ENCODE peak calls at places on chromosomes 2 and 18, in seven cellular contexts. C is uterus, K is A549, V is suprapubic skin, T is stomach, F is K562, W is tibial nerve. D is an unnamed sample.

GRCh38 chr2:154623819-154624218 is 74.7 kb upstream of the KCNJ3 start:
- DNase-seq in T (peak), K (peak), W (peak), C (no peak), F (no peak), V (no peak), D (no peak)

GRCh38 chr2:47205576-47206141 is 50.6 kb upstream of the STPG4 start:
- DNase-seq in T (peak), F (peak), V (no peak), C (peak), K (no peak), W (no peak), D (no peak)

GRCh38 chr18:54878057-54878661 is 49.9 kb downstream of the RAB27B start:
- DNase-seq in F (no peak), W (no peak), V (no peak), K (no peak), C (no peak), T (no peak), D (no peak)

GRCh38 chr2:172311921-172312345 is 115.5 kb upstream of the ITGA6 start:
- DNase-seq in T (peak), C (no peak), V (no peak), W (peak), K (no peak), F (no peak), D (no peak)

GRCh38 chr18:6370410-6370809 is 44.3 kb downstream of the L3MBTL4 start:
- DNase-seq in C (no peak), V (no peak), K (no peak), W (no peak), F (no peak), T (no peak), D (no peak)

GRCh38 chr18:11176416-11176815 is 27.0 kb upstream of the PIEZO2 start:
- DNase-seq in W (no peak), C (no peak), K (peak), T (no peak), F (no peak), V (no peak), D (no peak)

GRCh38 chr18:77103991-77104521 is 28.5 kb downstream of the MBP start:
- DNase-seq in K (no peak), V (no peak), W (no peak), C (no peak), T (no peak), F (no peak), D (no peak)

GRCh38 chr18:22546905-22547304 is 129.2 kb upstream of the CTAGE1 start:
- DNase-seq in F (no peak), W (no peak), C (no peak), T (no peak), V (no peak), K (no peak), D (no peak)

GRCh38 chr2:181977661-181978350 is 7.8 kb upstream of the PPP1R1C start:
- DNase-seq in F (no peak), T (no peak), V (no peak), K (peak), C (no peak), W (no peak), D (peak)

GRCh38 chr2:105749583-105750399 is 5.1 kb downstream of the NCK2 start:
- DNase-seq in W (no peak), V (no peak), F (no peak), C (no peak), K (no peak), T (no peak), D (no peak)

GRCh38 chr18:45844938-45845337 is 19.5 kb downstream of the SIGLEC15 start:
- DNase-seq in F (no peak), C (no peak), W (no peak), K (no peak), T (no peak), V (no peak), D (no peak)

GRCh38 chr2:166841679-166842078 is 46.6 kb upstream of the XIRP2 start:
- DNase-seq in F (no peak), K (no peak), V (no peak), W (no peak), C (no peak), T (no peak), D (no peak)

GRCh38 chr2:121633463-121633862 is 15.8 kb downstream of the CLASP1 start:
- DNase-seq in W (no peak), K (no peak), C (no peak), T (no peak), F (no peak), V (no peak), D (no peak)

GRCh38 chr2:179745615-179746263 is 115.7 kb downstream of the ZNF385B start:
- DNase-seq in C (no peak), K (no peak), W (no peak), F (no peak), T (no peak), V (no peak), D (no peak)

GRCh38 chr2:207528980-207529329 is 807 bp upstream of the CREB1 start:
- DNase-seq in C (peak), V (no peak), T (peak), K (peak), F (peak), W (no peak), D (no peak)

GRCh38 chr2:159093496-159093895 is 125.1 kb downstream of the TANC1 start:
- DNase-seq in C (no peak), K (no peak), T (no peak), F (no peak), V (no peak), W (no peak), D (no peak)

GRCh38 chr2:205934443-205934842 is 151.5 kb downstream of the INO80D start:
- DNase-seq in C (no peak), W (no peak), F (no peak), T (no peak), V (no peak), K (peak), D (no peak)

GRCh38 chr2:88216641-88217040 is 46.5 kb downstream of the THNSL2 start:
- DNase-seq in F (no peak), V (no peak), W (no peak), K (no peak), C (no peak), T (no peak), D (no peak)

GRCh38 chr2:98634406-98635092 is 26.2 kb downstream of the UNC50 start:
- DNase-seq in F (peak), T (no peak), C (no peak), K (peak), V (no peak), W (no peak), D (no peak)

GRCh38 chr2:101467306-101467705 is 7.6 kb downstream of the RFX8 start:
- DNase-seq in C (no peak), V (no peak), W (no peak), T (no peak), K (no peak), F (no peak), D (no peak)

GRCh38 chr2:240138275-240138984 is 2.0 kb downstream of the OTOS start:
- DNase-seq in V (peak), F (no peak), W (no peak), C (peak), T (no peak), K (no peak), D (peak)

GRCh38 chr18:54209471-54210180 is 14.8 kb downstream of the MBD2 start:
- DNase-seq in V (no peak), T (no peak), K (no peak), F (no peak), C (no peak), W (no peak), D (no peak)

GRCh38 chr2:20994130-20994529 is 49.7 kb downstream of the APOB start:
- DNase-seq in K (no peak), W (no peak), F (no peak), C (no peak), T (no peak), V (no peak), D (no peak)

GRCh38 chr2:201937343-201937742 is 96.3 kb upstream of the FZD7 start:
- DNase-seq in W (no peak), T (no peak), V (no peak), K (peak), F (no peak), C (no peak), D (no peak)

GRCh38 chr2:218398437-218399390 is 954 bp upstream of the CTDSP1 start:
- DNase-seq in C (peak), T (peak), K (peak), V (peak), F (peak), W (peak), D (peak)

DNA sequence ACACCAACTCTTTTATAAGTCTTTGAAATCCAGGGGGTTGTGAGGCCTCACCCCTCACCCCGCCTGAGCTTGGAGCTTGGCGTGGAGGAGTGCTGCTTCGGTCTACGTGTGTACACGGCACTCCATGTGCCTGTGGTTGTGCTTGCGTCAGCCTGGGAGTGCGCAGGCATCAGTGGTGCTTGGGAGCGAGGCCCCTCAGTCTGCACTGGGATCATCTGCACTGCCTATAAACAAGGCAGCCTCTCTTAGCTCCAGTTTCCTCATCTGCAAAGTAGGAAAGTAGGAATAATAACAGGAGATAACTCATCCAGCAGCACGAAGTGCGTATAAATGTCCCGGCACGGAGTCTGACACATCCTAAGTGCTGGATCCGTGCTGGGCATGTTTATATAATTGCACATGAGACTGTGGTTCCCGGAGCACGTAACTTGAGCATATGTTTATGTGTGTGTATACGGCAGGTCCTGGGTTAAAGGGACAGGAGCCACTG is 1.2 kb downstream of the GYPC start:
- DNase-seq in T (peak), V (peak), F (peak), C (peak), K (no peak), W (peak), D (peak)
- TF ChIP-seq POLR2A in T (no peak), V (no peak), F (peak), C (peak), K (no peak), W (peak), D (no peak)

DNA sequence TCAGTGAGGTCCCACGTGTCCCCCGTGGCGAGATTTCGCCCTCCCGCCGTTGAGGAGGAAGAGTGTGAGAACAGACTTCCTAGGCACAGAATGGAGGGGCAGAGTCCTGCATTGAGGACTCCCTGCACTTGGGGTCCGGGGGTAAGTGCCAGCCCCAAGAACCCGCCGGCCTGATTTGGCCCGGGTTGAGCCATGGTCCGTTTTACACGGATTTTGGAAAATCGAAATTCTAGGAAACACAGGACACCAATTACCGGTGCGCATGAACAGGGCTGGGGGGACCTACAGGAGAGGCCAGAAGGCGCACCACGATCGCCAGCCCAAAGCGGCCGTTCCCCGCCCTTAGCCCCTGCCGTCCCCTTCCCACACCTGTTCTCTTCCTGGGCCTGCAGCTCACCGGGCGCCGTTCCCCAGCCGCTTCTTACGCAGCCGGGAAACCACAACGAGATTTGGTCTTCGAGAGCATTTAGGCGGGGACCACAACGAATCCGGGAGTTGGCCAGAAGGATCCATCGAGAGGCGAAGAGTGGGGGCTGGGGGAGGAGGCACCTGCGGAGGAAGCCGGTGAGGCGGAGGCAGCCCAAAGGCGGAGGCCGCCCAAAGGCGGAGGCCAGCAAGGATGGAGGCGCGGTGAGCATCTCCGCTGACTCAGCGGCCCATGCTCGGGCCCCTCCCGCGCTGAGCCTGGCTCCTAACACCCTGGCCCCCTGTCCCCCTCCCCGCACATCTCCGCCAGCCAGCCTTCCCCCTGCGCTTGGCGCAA is 464 bp upstream of the TLX2 start:
- DNase-seq in K (no peak), V (no peak), W (no peak), F (no peak), C (no peak), T (no peak), D (no peak)
- H3K4me3 ChIP-seq in K (peak), V (peak), W (no peak), F (no peak), C (no peak), T (peak), D (no peak)

GRCh38 chr18:31497711-31498449 is at the start of gene DSG2:
- DNase-seq in F (peak), C (peak), V (peak), W (no peak), K (peak), T (peak), D (peak)
- TF ChIP-seq POLR2A in F (peak), C (peak), V (no peak), W (no peak), K (peak), T (no peak), D (no peak)

GRCh38 chr2:85754313-85755095 is 713 bp downstream of the ATOH8 start:
- DNase-seq in F (peak), T (peak), V (no peak), C (peak), W (no peak), K (peak), D (no peak)
- H3K4me3 ChIP-seq in F (no peak), T (peak), V (peak), C (peak), W (peak), K (peak), D (peak)

GRCh38 chr2:209423562-209424541 is at the start of gene MAP2:
- DNase-seq in K (peak), T (peak), C (peak), W (peak), F (peak), V (peak), D (peak)
- TF ChIP-seq POLR2A in K (no peak), T (no peak), C (peak), W (no peak), F (no peak), V (no peak), D (no peak)

GRCh38 chr2:190663348-190663747 is 14.5 kb downstream of the NAB1 start:
- DNase-seq in F (no peak), C (no peak), V (no peak), T (no peak), W (no peak), K (no peak), D (no peak)
- H3K4me3 ChIP-seq in F (no peak), C (no peak), V (no peak), T (no peak), W (no peak), K (no peak), D (no peak)

DNA sequence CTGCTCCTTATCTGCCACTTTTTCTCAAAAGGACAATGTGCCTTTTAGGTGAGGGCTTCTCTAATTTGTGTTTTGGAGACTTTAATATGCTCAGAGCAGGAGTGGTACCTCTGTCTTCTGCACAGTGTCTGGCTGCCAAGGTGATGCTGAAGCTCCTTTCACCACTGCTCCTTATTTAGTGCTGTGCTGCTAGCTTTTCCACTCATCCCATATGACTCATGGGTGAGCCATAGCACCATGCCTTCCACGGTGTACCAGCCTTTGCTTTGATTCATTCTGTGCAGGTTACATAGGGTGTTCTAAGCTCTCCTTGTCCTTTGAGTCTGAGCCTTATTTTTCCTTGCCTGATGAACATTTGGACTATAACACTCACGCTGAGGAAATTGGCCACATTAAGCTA is 202.4 kb downstream of the ARL6IP6 start:
- DNase-seq in V (no peak), F (no peak), K (no peak), W (no peak), T (no peak), C (no peak), D (no peak)
- TF ChIP-seq POLR2A in V (no peak), F (no peak), K (no peak), W (no peak), T (no peak), C (no peak), D (no peak)

GRCh38 chr2:19348692-19349091 is 9.7 kb downstream of the OSR1 start:
- DNase-seq in W (no peak), T (no peak), V (no peak), C (no peak), F (no peak), K (no peak), D (no peak)
- H3K4me3 ChIP-seq in W (no peak), T (peak), V (peak), C (no peak), F (no peak), K (peak), D (no peak)

D was measured in lower leg skin.